ENCODE peak calls at places on chromosomes 5 and 9, in nine cellular contexts. C is AG08395; G is activated T-helper 2 cell treated with anti-CD3 and anti-CD28 coated beads, Interferon-gamma antibody, Interleukin-2, Interleukin-4, amounts not matched to agents 10 μg/mL and 5 μg/mL and 100 μg/mL, durations not matched to agents 14 hours and 24 hours and 36 hours; U is ELR; L is naive thymus-derived CD8-positive, alpha-beta T cell; X is GM18507; N is cortex of kidney; I is NCI-H1105 treated with DMSO at 0.1 percent for 48 hours; T is OCI-M1. H is an unnamed sample.

GRCh38 chr5:82591021-82591515 is 312.9 kb upstream of the RPS23 start:
- DNase-seq in C (no peak), G (no peak), U (peak), L (no peak), X (no peak), N (no peak), I (no peak), T (no peak), H (no peak)

GRCh38 chr9:71355884-71356283 is 234.5 kb upstream of the TRPM3 start:
- DNase-seq in C (no peak), G (no peak), U (no peak), L (no peak), X (no peak), N (no peak), I (peak), T (no peak), H (no peak)

GRCh38 chr5:149609640-149610297 is 28.5 kb downstream of the ARHGEF37 start:
- DNase-seq in C (no peak), G (no peak), U (no peak), L (no peak), X (no peak), N (no peak), I (no peak), T (no peak), H (no peak)

GRCh38 chr5:8208307-8208706 is 339.4 kb downstream of the MTRR start:
- DNase-seq in C (no peak), G (no peak), U (no peak), L (no peak), X (no peak), N (no peak), I (no peak), T (no peak), H (no peak)

GRCh38 chr5:10111575-10111974 is 138.1 kb downstream of the ATPSCKMT start:
- DNase-seq in C (peak), G (no peak), U (peak), L (no peak), X (no peak), N (no peak), I (peak), T (peak), H (no peak)

GRCh38 chr9:133571491-133571890 is 37.0 kb downstream of the ADAMTSL2 start:
- DNase-seq in C (no peak), G (no peak), U (no peak), L (no peak), X (no peak), N (no peak), I (no peak), T (no peak), H (no peak)

GRCh38 chr5:80503641-80504040 is 15.7 kb downstream of the FAM151B start:
- DNase-seq in C (no peak), G (no peak), U (no peak), L (no peak), X (no peak), N (no peak), I (no peak), T (peak), H (no peak)

GRCh38 chr5:472076-472655 is 29.2 kb downstream of the EXOC3 start:
- DNase-seq in C (no peak), G (no peak), U (peak), L (peak), X (no peak), N (no peak), I (no peak), T (peak), H (no peak)

GRCh38 chr5:141654298-141654697 is 3.1 kb upstream of the FCHSD1 start:
- DNase-seq in C (peak), G (no peak), U (peak), L (no peak), X (no peak), N (no peak), I (no peak), T (no peak), H (no peak)

GRCh38 chr9:75023846-75024245 is 4.2 kb downstream of the CARNMT1 start:
- DNase-seq in C (no peak), G (no peak), U (no peak), L (no peak), X (no peak), N (no peak), I (no peak), T (no peak), H (no peak)

GRCh38 chr9:13387668-13388124 is 108.2 kb upstream of the MPDZ start:
- DNase-seq in C (peak), G (no peak), U (no peak), L (no peak), X (no peak), N (no peak), I (no peak), T (peak), H (no peak)

GRCh38 chr9:117783828-117784227 is 79.6 kb downstream of the TLR4 start:
- DNase-seq in C (no peak), G (peak), U (no peak), L (no peak), X (peak), N (no peak), I (no peak), T (peak), H (peak)

H was measured in T-helper 2 cell treated with Interferon-gamma antibody and Interleukin-4, amounts not matched to agents 5 μg/mL and 100 μg/mL, for 36 hours.